ENCODE peak calls at places on chromosomes 6 and 20, in five cellular contexts. D, L, J, I and Z are unnamed samples.
A peak's percentile ranks its signal among the peaks of the same experiment; 100 is the strongest.

GRCh38 chr6:100568255-100568654 is 103.5 kb upstream of the SIM1 start:
- DNase-seq in L (no peak), J (no peak), I (no peak), D (no peak), Z (no peak)

GRCh38 chr20:23601715-23602114 is 4.0 kb downstream of the CST9 start:
- DNase-seq in L (no peak), D (no peak), I (no peak), J (no peak), Z (no peak)

GRCh38 chr6:16741112-16742016 is 19.9 kb downstream of the ATXN1 start:
- DNase-seq in I (no peak), J (no peak), D (no peak), L (no peak), Z (no peak)

GRCh38 chr6:159941286-159942113 is 27.4 kb upstream of the IGF2R start:
- DNase-seq in J (no peak), D (peak; percentile 56), L (no peak), I (no peak), Z (no peak)

GRCh38 chr20:61873651-61874420 is 191.8 kb downstream of the TAF4 start:
- DNase-seq in D (no peak), L (no peak), J (no peak), I (no peak), Z (no peak)

GRCh38 chr20:32411955-32412706 is 54.0 kb downstream of the ASXL1 start:
- DNase-seq in D (no peak), J (no peak), L (no peak), I (no peak), Z (no peak)

GRCh38 chr20:21102252-21102609 is 3.9 kb downstream of the LINC00237 start:
- DNase-seq in D (no peak), J (no peak), L (no peak), I (no peak), Z (no peak)

GRCh38 chr20:3560578-3560977 is 89.8 kb downstream of the ATRN start:
- DNase-seq in J (no peak), D (no peak), L (no peak), I (no peak), Z (no peak)

GRCh38 chr6:11889574-11889973 is 111.0 kb upstream of the ADTRP start:
- DNase-seq in J (no peak), L (no peak), D (no peak), I (no peak), Z (no peak)

GRCh38 chr6:32223258-32224235 is at the start of gene NOTCH4:
- DNase-seq in J (no peak), D (no peak), L (no peak), I (no peak), Z (no peak)

GRCh38 chr6:110971458-110971857 is 10.4 kb upstream of the RPF2 start:
- DNase-seq in L (no peak), J (no peak), I (no peak), D (no peak), Z (no peak)

GRCh38 chr6:75147512-75147911 is 58.3 kb downstream of the COL12A1 start:
- DNase-seq in L (no peak), I (no peak), D (no peak), J (no peak), Z (no peak)

GRCh38 chr20:4052554-4052953 is 37.2 kb upstream of the RNF24 start:
- DNase-seq in J (no peak), I (no peak), L (no peak), D (no peak), Z (no peak)

GRCh38 chr20:22411568-22412450 is 172.6 kb downstream of the FOXA2 start:
- DNase-seq in L (no peak), J (no peak), I (no peak), D (peak; percentile 89), Z (no peak)

GRCh38 chr6:113364781-113365545 is 492.2 kb upstream of the MARCKS start:
- DNase-seq in I (no peak), D (no peak), J (no peak), L (no peak), Z (no peak)

GRCh38 chr6:9523462-9523861 is 891.4 kb downstream of the TFAP2A start:
- DNase-seq in L (no peak), I (no peak), J (no peak), D (no peak), Z (no peak)

GRCh38 chr6:121688974-121689373 is 253.5 kb downstream of the GJA1 start:
- DNase-seq in L (no peak), D (no peak), J (no peak), I (no peak), Z (no peak)

GRCh38 chr6:167925011-167925410 is 72.5 kb upstream of the KIF25 start:
- DNase-seq in I (no peak), D (no peak), L (no peak), J (no peak), Z (no peak)

GRCh38 chr6:124964084-124964763 is 2.0 kb downstream of the RNF217 start:
- DNase-seq in I (no peak), J (no peak), L (no peak), D (peak; percentile 42), Z (no peak)

GRCh38 chr6:14951704-14952103 is 294.2 kb upstream of the JARID2 start:
- DNase-seq in J (no peak), I (no peak), L (no peak), D (no peak), Z (no peak)

GRCh38 chr6:79466222-79466834 is 70.9 kb downstream of the LCA5 start:
- DNase-seq in I (no peak), J (no peak), L (no peak), D (no peak), Z (no peak)

GRCh38 chr6:128712898-128713297 is 170.0 kb upstream of the LAMA2 start:
- DNase-seq in I (no peak), L (no peak), D (no peak), J (no peak), Z (no peak)

GRCh38 chr6:110761371-110761770 is 53.9 kb downstream of the CDK19 start:
- DNase-seq in D (no peak), J (no peak), I (no peak), L (no peak), Z (no peak)

GRCh38 chr20:57203986-57204385 is 62.5 kb downstream of the BMP7 start:
- DNase-seq in D (no peak), J (no peak), I (no peak), L (no peak), Z (no peak)

GRCh38 chr20:25077610-25078169 is 4.3 kb downstream of the VSX1 start:
- DNase-seq in I (no peak), J (no peak), D (no peak), L (no peak), Z (no peak)

GRCh38 chr6:122268394-122268793 is 131.1 kb upstream of the HSF2 start:
- DNase-seq in L (no peak), D (no peak), J (no peak), I (no peak), Z (no peak)

GRCh38 chr6:143583542-143584330 is 72.2 kb upstream of the FUCA2 start:
- DNase-seq in J (no peak), I (no peak), L (no peak), D (no peak), Z (no peak)

GRCh38 chr6:152575186-152575585 is 62.0 kb downstream of the SYNE1 start:
- DNase-seq in D (no peak), L (no peak), J (no peak), I (no peak), Z (no peak)

GRCh38 chr6:73452107-73452461 is at the start of gene CGAS:
- DNase-seq in D (no peak), J (no peak), I (peak; percentile 84), L (peak; percentile 38), Z (no peak)

GRCh38 chr6:11144393-11144829 is 32.9 kb upstream of the ERVFRD-1 start:
- DNase-seq in J (peak; percentile 80), L (peak; percentile 16), I (peak; percentile 85), D (peak; percentile 88), Z (peak; percentile 75)

GRCh38 chr6:69022991-69023390 is 387.9 kb downstream of the ADGRB3 start:
- DNase-seq in L (no peak), D (no peak), I (no peak), J (no peak), Z (no peak)

GRCh38 chr6:87105823-87106222 is 10.9 kb upstream of the CGA start:
- DNase-seq in L (no peak), J (no peak), I (no peak), D (no peak), Z (no peak)

GRCh38 chr6:167750956-167751358 is 75.8 kb upstream of the AFDN start:
- DNase-seq in J (peak; percentile 61), D (no peak), L (no peak), I (peak; percentile 75), Z (no peak)

GRCh38 chr6:82363368-82364086 is at the start of gene TPBG:
- DNase-seq in I (peak; percentile 77), L (no peak), J (peak; percentile 69), D (peak; percentile 11), Z (peak; percentile 43)

GRCh38 chr20:41392871-41393704 is 26.5 kb upstream of the EMILIN3 start:
- DNase-seq in J (no peak), L (no peak), D (no peak), I (no peak), Z (no peak)

GRCh38 chr20:1417273-1417672 is 24.4 kb upstream of the FKBP1A start:
- DNase-seq in J (no peak), L (no peak), D (no peak), I (no peak), Z (no peak)

GRCh38 chr6:168648240-168648639 is 207.3 kb downstream of the SMOC2 start:
- DNase-seq in I (no peak), L (no peak), J (no peak), D (no peak), Z (peak; percentile 44)

DNA sequence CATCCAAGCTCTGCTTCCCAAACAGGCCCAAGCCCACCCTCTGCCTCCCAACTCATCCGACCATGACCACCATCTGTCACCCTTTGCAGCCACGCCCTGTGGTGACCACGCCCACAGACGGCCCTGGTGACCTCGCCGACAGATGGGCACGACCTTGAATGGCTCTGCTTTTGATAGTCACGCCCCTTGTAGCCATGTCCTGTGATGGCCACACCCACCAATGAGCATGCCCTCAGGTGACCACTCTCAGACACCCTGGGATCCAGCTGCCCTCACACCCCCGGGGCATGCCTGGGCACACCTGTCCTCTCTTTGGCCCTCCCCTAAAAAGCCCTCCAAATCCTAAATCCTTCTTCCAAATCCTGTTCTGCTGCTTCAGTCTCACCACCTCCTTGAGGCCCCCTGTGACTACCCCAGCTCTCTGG is 51.0 kb downstream of the SSR1 start:
- DNase-seq in I (peak; percentile 73), J (no peak), D (peak; percentile 34), L (no peak), Z (no peak)
- H3K4me1 ChIP-seq in I (peaks cover 11% of the 10 kb centered on the region), J (peaks cover 5% of the 10 kb centered on the region), D (peaks cover 37% of the 10 kb centered on the region), L (peaks cover 7% of the 10 kb centered on the region), Z (no peaks in the 10 kb centered on the region)

GRCh38 chr20:43545837-43546578 is 12.8 kb upstream of the SGK2 start:
- DNase-seq in L (no peak), J (no peak), D (no peak), I (no peak), Z (no peak)
- TF ChIP-seq CTCF in L (no peak), J (no peak), D (no peak), I (no peak), Z (no peak)

GRCh38 chr20:38143646-38144554 is 21.2 kb downstream of the TGM2 start:
- DNase-seq in D (peak; percentile 69), J (peak; percentile 82), L (peak; percentile 82), I (peak; percentile 71), Z (peak; percentile 32)
- H3K4me1 ChIP-seq in D (peaks cover 36% of the 10 kb centered on the region), J (peaks cover 8% of the 10 kb centered on the region), L (peaks cover 16% of the 10 kb centered on the region), I (peaks cover 17% of the 10 kb centered on the region), Z (peaks cover 37% of the 10 kb centered on the region)

DNA sequence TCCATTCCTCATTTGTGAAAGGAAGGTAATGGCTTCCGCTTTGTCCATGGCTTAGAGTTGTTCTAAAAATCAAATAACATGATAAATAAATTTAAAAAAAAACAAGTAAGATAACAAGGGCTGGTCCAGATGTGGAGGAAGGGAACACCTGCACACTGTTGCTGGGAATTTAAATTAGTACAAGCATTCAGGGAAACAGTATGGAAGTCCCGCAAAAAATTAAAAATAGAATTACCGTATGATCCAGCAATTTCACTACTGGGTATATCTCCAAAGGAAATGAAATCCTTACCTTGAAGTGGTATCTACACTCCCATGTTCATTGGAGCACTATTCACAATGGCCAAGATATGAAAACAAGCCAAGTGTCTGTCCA is 17.6 kb upstream of the SERPINB1 start:
- DNase-seq in J (no peak), D (no peak), I (no peak), L (no peak), Z (no peak)
- TF ChIP-seq CTCF in J (no peak), D (no peak), I (no peak), L (no peak), Z (no peak)